ENCODE peak calls at places on chromosomes 3 and 15, in seven cellular contexts. D is lower leg skin, X is breast epithelium, P is IMR-90, O is ovary, H is stomach, Z is HCT116. C is an unnamed sample.
A peak's percentile ranks its signal among the peaks of the same experiment; 100 is the strongest.

GRCh38 chr3:146542179-146542578 is 2.2 kb downstream of the PLSCR1 start:
- DNase-seq in O (no peak), D (no peak), Z (no peak), H (no peak), P (peak; percentile 65), X (no peak), C (no peak)

GRCh38 chr3:124859025-124859424 is 28.1 kb downstream of the ITGB5 start:
- DNase-seq in H (no peak), Z (no peak), D (no peak), O (no peak), P (peak; percentile 95), X (no peak), C (no peak)

GRCh38 chr3:150786791-150787190 is 23.8 kb upstream of the SIAH2 start:
- DNase-seq in O (no peak), P (no peak), H (no peak), D (no peak), X (no peak), Z (no peak), C (no peak)

GRCh38 chr15:99564221-99565030 is 1.4 kb upstream of the MEF2A start:
- DNase-seq in D (no peak), Z (no peak), H (no peak), P (peak; percentile 13), O (peak; percentile 47), X (no peak), C (no peak)

GRCh38 chr3:138220788-138221187 is 33.7 kb downstream of the ARMC8 start:
- DNase-seq in P (no peak), D (no peak), Z (no peak), O (no peak), H (no peak), X (no peak), C (no peak)

GRCh38 chr3:17055374-17056276 is 170.9 kb downstream of the PLCL2 start:
- DNase-seq in Z (no peak), D (no peak), H (no peak), X (no peak), O (no peak), P (peak; percentile 65), C (no peak)

GRCh38 chr3:88231207-88231606 is 81.4 kb downstream of the C3orf38 start:
- DNase-seq in Z (no peak), D (no peak), H (no peak), X (no peak), O (no peak), P (no peak), C (no peak)

GRCh38 chr3:81352867-81353266 is 408.6 kb downstream of the GBE1 start:
- DNase-seq in P (peak; percentile 8), O (no peak), Z (peak; percentile 13), X (no peak), H (no peak), D (no peak), C (no peak)

GRCh38 chr3:153289334-153289808 is 127.3 kb downstream of the RAP2B start:
- DNase-seq in H (no peak), Z (no peak), P (peak; percentile 63), X (no peak), O (no peak), D (no peak), C (no peak)

GRCh38 chr3:117632191-117632590 is 922.6 kb downstream of the TUSC7 start:
- DNase-seq in P (no peak), X (no peak), Z (no peak), H (no peak), O (no peak), D (no peak), C (no peak)

GRCh38 chr15:34795267-34796081 is at the start of gene ACTC1:
- DNase-seq in D (no peak), O (no peak), X (no peak), P (peak; percentile 52), Z (no peak), H (peak; percentile 27), C (no peak)

GRCh38 chr3:186151077-186151971 is 42.4 kb upstream of the ETV5 start:
- DNase-seq in O (no peak), X (no peak), H (no peak), P (no peak), D (no peak), Z (no peak), C (no peak)

GRCh38 chr3:51813539-51813938 is 34.5 kb upstream of the IQCF6 start:
- DNase-seq in D (no peak), H (peak; percentile 30), P (no peak), Z (no peak), O (no peak), X (no peak), C (peak; percentile 84)

GRCh38 chr15:77542491-77543001 is 90.2 kb downstream of the LINGO1 start:
- DNase-seq in D (no peak), P (peak; percentile 53), X (no peak), Z (no peak), H (no peak), O (no peak), C (no peak)
- TF ChIP-seq POLR2A in D (no peak), P (no peak), X (no peak), Z (no peak), H (no peak), O (no peak), C (no peak)

GRCh38 chr15:51739056-51739455 is 1.6 kb upstream of the LYSMD2 start:
- DNase-seq in D (no peak), P (no peak), H (no peak), O (no peak), Z (no peak), X (no peak), C (no peak)

GRCh38 chr15:51736646-51737537 is 563 bp downstream of the LYSMD2 start:
- DNase-seq in Z (no peak), H (peak; percentile 53), X (no peak), P (no peak), D (peak; percentile 34), O (peak; percentile 50), C (peak; percentile 91)

GRCh38 chr15:51736069-51736468 is 1.4 kb downstream of the LYSMD2 start:
- DNase-seq in D (no peak), H (no peak), P (no peak), O (no peak), X (no peak), Z (no peak), C (peak; percentile 24)

GRCh38 chr15:51738553-51738952 is 1.1 kb upstream of the LYSMD2 start:
- DNase-seq in D (no peak), O (no peak), P (no peak), X (no peak), H (no peak), Z (no peak), C (peak; percentile 53)

DNA sequence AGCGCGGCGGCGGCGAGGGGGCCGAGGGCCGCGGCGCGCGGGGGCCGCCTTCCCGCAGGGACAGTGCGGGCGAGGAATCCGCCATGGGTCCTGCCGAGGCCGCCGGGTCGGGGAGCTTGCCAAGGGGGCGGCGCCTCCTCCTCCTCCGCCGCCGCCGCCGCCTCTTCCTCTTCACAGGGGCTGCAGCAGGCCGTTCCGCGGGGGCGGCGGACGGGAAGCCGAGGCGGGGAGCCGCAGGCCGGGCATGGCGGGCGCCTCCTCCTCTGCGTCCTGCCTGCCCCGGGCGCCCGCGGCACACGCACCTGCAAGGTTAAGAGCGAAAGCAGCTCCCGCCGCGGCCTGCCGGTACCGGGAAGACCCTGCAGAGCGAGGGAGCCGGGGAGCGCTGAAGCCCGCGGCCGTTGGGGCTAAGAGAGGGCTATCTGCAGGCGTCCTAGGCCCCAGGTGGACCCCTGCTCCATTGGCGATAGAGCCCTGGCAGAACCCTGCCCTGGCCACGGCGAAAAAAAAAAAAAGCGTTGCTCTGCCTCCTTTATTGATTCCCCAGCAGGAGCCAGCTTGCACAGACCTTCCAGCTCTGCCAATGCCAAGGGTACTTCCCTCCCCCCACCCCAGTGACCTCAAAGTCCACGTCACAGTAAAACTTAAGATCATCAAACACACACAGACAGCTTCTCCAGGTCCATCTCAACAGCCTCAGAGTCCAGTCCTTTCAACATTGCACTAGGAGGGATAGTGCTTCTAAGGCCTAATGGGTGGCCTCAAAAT is at the start of gene LYSMD2:
- DNase-seq in X (peak; percentile 58), P (peak; percentile 36), O (peak; percentile 81), Z (no peak), D (peak; percentile 62), H (peak; percentile 78), C (peak; percentile 94)
- TF ChIP-seq POLR2A in X (no peak), P (no peak), O (no peak), Z (peak; percentile 10), D (no peak), H (no peak), C (no peak)

GRCh38 chr3:141380987-141381386 is 12.7 kb downstream of the ZBTB38 start:
- DNase-seq in X (no peak), H (no peak), Z (no peak), P (no peak), D (no peak), O (no peak), C (no peak)

GRCh38 chr3:141377377-141377776 is 9.1 kb downstream of the ZBTB38 start:
- DNase-seq in O (no peak), Z (no peak), H (no peak), P (no peak), D (no peak), X (no peak), C (no peak)

GRCh38 chr3:141380279-141380678 is 12.0 kb downstream of the ZBTB38 start:
- DNase-seq in H (no peak), O (no peak), D (no peak), Z (no peak), X (no peak), P (no peak), C (no peak)

GRCh38 chr3:141378556-141378955 is 10.3 kb downstream of the ZBTB38 start:
- DNase-seq in D (no peak), X (no peak), H (no peak), O (no peak), Z (no peak), P (no peak), C (no peak)

DNA sequence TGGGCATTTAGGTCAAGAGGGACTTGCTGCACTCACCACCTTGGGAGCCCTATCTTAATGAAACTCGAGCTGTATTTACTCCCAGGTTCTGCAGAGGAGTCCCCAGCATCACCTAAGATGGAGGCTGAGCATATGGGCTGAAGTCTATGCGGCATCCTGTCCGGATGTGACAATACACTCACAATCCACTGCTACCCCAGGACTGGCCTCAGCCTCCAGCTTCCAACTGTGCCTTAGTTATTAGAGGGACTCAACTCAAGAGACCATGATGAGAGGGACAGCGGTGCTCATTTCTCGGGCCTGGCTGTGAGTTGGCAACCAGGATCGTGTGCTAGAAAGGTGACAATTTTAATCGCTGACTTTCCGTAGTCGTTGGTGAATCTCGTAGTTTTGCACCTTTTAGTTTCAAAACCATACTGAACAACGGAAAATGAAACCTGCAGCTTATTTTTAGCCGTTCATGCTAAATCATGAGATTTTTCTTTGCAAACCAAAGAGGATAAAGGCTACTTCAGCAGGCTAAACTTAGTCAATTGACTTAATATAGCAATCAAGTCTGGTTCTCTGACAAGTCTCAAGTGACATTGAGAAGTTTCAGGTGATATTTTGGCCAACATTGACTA is 11.1 kb downstream of the ZBTB38 start:
- DNase-seq in X (no peak), D (no peak), P (no peak), H (no peak), Z (no peak), O (no peak), C (no peak)
- TF ChIP-seq POLR2A in X (no peak), D (no peak), P (no peak), H (no peak), Z (no peak), O (no peak), C (no peak)

DNA sequence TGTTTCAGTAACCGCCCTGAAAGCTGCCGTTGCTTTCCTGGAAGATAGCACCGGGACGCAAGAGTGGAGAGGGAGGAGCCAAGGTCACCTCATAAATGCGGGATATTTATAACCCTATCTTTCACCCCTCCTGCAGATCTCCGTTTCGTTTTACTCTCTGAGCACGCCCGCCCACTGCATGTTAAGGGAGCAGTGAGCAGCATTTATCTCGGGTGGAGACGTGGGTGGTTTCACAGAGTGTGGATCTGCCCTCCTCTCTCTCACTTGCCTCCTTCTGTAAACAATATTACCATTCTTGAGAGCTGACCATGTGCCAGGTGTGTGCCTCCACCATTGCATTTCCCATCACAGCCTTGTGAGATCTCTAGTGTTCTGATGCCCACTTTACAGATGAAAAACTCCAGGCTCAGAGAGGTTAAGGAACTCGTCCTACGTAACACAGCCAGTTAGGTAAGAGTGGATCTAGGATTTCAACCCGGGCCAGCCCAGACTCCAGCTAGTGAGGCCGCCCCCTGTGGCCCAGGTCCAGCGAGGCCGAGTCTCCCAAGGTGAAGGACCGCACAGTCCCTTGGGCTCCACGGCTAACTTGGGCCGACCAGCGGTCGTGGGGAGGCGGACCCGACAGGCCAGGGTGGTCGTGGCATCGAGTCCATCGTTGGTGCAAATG is 16.9 kb upstream of the SEMA4B start:
- DNase-seq in D (peak; percentile 69), Z (peak; percentile 71), P (no peak), H (peak; percentile 91), O (peak; percentile 90), X (peak; percentile 85), C (no peak)
- TF ChIP-seq POLR2A in D (no peak), Z (no peak), P (no peak), H (no peak), O (no peak), X (no peak), C (no peak)

C was measured in esophagus muscularis mucosa.